ENCODE peak calls at places on chromosomes 12 and 14, in four cellular contexts. One of them, this sample, is unnamed.
A peak's percentile ranks its signal among the peaks of the same experiment; 100 is the strongest.

GRCh38 chr14:89956294-89957009 is 725 bp downstream of the TDP1 start:
- DNase-seq in AG04450: peak; percentile 56
- DNase-seq in Peyer's patch: peak; percentile 71
- DNase-seq in ovary: peak; percentile 66
- DNase-seq in this sample: peak; percentile 14

GRCh38 chr14:100538566-100539318 is 48.5 kb downstream of the BEGAIN start:
- DNase-seq in AG04450: no peak
- DNase-seq in ovary: peak; percentile 17
- DNase-seq in Peyer's patch: no peak
- DNase-seq in this sample: no peak

GRCh38 chr14:72590577-72590976 is 303.3 kb downstream of the DPF3 start:
- DNase-seq in AG04450: no peak
- DNase-seq in Peyer's patch: peak; percentile 66
- DNase-seq in ovary: no peak
- DNase-seq in this sample: no peak

GRCh38 chr12:127964717-127965116 is 302.3 kb upstream of the TMEM132C start:
- DNase-seq in Peyer's patch: no peak
- DNase-seq in ovary: no peak
- DNase-seq in AG04450: no peak
- DNase-seq in this sample: no peak

GRCh38 chr12:56629459-56630179 is 507 bp downstream of the BAZ2A start:
- DNase-seq in AG04450: no peak
- DNase-seq in Peyer's patch: peak; percentile 38
- DNase-seq in ovary: no peak
- DNase-seq in this sample: peak; percentile 15

GRCh38 chr14:32637582-32637981 is 301.1 kb upstream of the NPAS3 start:
- DNase-seq in AG04450: no peak
- DNase-seq in Peyer's patch: no peak
- DNase-seq in ovary: no peak
- DNase-seq in this sample: no peak

GRCh38 chr12:52630104-52630500 is 11.7 kb upstream of the KRT73 start:
- DNase-seq in ovary: no peak
- DNase-seq in AG04450: no peak
- DNase-seq in Peyer's patch: no peak
- DNase-seq in this sample: no peak

GRCh38 chr12:5165296-5165970 is 121.8 kb downstream of the KCNA5 start:
- DNase-seq in Peyer's patch: no peak
- DNase-seq in AG04450: no peak
- DNase-seq in ovary: no peak
- DNase-seq in this sample: no peak

GRCh38 chr12:45762185-45763110 is 32.9 kb downstream of the ARID2 start:
- DNase-seq in ovary: no peak
- DNase-seq in Peyer's patch: no peak
- DNase-seq in AG04450: peak; percentile 27
- DNase-seq in this sample: no peak

GRCh38 chr12:18799140-18799446 is 61.2 kb downstream of the CAPZA3 start:
- DNase-seq in AG04450: no peak
- DNase-seq in Peyer's patch: no peak
- DNase-seq in ovary: no peak
- DNase-seq in this sample: no peak

GRCh38 chr14:24042733-24043132 is 9.1 kb upstream of the CARMIL3 start:
- DNase-seq in ovary: no peak
- DNase-seq in AG04450: no peak
- DNase-seq in Peyer's patch: no peak
- DNase-seq in this sample: no peak

DNA sequence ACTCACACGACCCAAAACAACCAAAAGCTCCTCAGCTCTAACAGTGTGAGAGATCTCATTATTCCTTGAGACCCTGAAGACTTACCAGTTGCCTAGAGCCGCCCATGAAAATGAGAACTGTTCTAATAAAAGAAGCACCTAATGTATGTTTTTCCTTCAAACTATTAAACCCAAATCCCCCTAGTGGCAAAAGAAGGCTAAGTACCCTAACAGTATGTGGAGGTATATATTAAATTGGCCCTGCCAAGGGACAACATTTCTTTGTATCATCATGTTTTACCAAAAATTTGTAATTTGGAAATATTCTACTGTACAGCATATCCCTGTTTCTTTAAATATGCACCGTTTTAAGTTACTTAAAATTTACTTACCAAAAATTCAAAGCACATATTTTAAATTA is 38.0 kb upstream of the PPFIA2 start:
- DNase-seq in AG04450: no peak
- DNase-seq in Peyer's patch: no peak
- DNase-seq in ovary: no peak
- DNase-seq in this sample: no peak
- TF ChIP-seq CTCF in AG04450: peak; percentile 53
- TF ChIP-seq CTCF in Peyer's patch: no peak
- TF ChIP-seq CTCF in ovary: no peak
- TF ChIP-seq CTCF in this sample: peak; percentile 63

DNA sequence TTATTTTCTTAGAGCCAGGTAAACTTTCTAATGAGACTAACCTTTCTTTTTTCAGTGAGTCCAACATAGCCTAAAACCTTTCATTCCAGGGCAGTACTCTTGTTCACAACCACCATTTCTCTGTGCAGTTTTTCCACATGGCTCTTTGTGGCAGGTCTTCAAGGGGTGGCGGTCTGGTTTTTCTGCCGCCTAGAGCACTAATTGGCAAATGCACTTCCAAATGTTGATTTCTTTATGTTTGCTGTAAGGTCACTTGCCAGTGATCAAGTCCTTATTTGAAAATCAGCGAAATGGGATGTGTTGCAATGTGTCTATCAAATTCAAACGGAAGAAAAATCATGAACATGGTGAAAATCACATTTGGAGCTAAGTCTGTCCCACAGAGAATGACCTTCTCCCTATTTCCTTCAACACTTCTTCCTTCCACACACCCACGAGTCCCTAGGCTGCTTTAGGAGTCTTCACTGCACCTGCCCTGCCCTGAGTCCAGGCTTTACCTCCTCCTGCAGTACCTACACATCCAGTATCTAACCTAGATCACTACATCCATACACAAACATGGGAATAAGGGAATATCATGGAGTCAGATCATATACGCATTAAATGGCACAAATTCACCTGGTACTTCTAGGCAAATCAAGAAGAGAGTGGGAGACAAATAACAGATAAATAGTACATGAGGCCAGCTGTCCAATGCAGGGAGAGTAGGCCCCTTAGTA is 1.9 kb downstream of the SRGAP1 start:
- DNase-seq in AG04450: no peak
- DNase-seq in ovary: no peak
- DNase-seq in Peyer's patch: no peak
- DNase-seq in this sample: no peak
- TF ChIP-seq CTCF in AG04450: no peak
- TF ChIP-seq CTCF in ovary: no peak
- TF ChIP-seq CTCF in Peyer's patch: no peak
- TF ChIP-seq CTCF in this sample: peak; percentile 19

GRCh38 chr14:101634453-101635237 is 73.3 kb downstream of the DIO3 start:
- DNase-seq in ovary: no peak
- DNase-seq in AG04450: no peak
- DNase-seq in Peyer's patch: no peak
- DNase-seq in this sample: no peak
- TF ChIP-seq CTCF in ovary: no peak
- TF ChIP-seq CTCF in AG04450: no peak
- TF ChIP-seq CTCF in Peyer's patch: no peak
- TF ChIP-seq CTCF in this sample: no peak

GRCh38 chr12:92654929-92655328 is 47.9 kb upstream of the PLEKHG7 start:
- DNase-seq in AG04450: no peak
- DNase-seq in Peyer's patch: no peak
- DNase-seq in ovary: no peak
- DNase-seq in this sample: no peak

GRCh38 chr12:92649511-92650227 is 53.1 kb upstream of the PLEKHG7 start:
- DNase-seq in ovary: peak; percentile 61
- DNase-seq in AG04450: peak; percentile 76
- DNase-seq in Peyer's patch: peak; percentile 62
- DNase-seq in this sample: peak; percentile 44

GRCh38 chr12:92648242-92649031 is 54.4 kb upstream of the PLEKHG7 start:
- DNase-seq in AG04450: no peak
- DNase-seq in Peyer's patch: no peak
- DNase-seq in ovary: no peak
- DNase-seq in this sample: no peak

DNA sequence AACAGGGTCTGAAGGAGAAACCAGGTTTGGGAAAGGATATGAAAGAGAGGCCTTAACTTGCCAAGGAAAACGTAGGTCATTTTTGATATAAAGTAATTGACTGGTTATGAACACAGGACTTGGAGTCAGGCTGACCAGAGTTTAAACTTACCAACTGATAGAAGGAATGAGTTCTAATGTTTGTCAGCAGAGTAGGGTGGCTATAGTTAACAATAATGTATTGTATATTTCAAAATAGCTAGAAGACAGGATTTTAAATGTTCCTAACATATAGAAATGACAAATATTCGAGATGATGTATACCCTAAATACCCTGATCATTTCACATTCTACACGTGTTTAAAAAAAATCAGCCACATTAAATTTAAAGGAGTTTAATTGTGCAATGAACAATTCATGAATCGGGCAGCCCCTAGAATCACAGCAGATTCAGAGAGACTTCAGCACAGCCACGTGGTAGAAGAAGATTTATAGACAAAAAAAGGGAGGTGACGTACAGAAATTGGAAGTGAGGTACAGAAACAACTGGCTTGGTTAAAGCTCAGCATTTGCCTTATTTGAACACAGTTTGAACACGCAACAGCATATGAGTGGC is 52.5 kb upstream of the PLEKHG7 start:
- DNase-seq in AG04450: no peak
- DNase-seq in ovary: no peak
- DNase-seq in Peyer's patch: no peak
- DNase-seq in this sample: no peak
- TF ChIP-seq CTCF in AG04450: no peak
- TF ChIP-seq CTCF in ovary: no peak
- TF ChIP-seq CTCF in Peyer's patch: peak; percentile 8
- TF ChIP-seq CTCF in this sample: no peak

GRCh38 chr12:116532428-116532827 is 26.8 kb upstream of the MAP1LC3B2 start:
- DNase-seq in Peyer's patch: no peak
- DNase-seq in AG04450: no peak
- DNase-seq in ovary: no peak
- DNase-seq in this sample: no peak
- TF ChIP-seq CTCF in Peyer's patch: no peak
- TF ChIP-seq CTCF in AG04450: no peak
- TF ChIP-seq CTCF in ovary: no peak
- TF ChIP-seq CTCF in this sample: no peak

This sample was measured in progenitor cell of endocrine pancreas.